ENCODE peak calls at places on chromosomes 4 and X, in eight cellular contexts. G is BE2C; X is CD4-positive, alpha-beta memory T cell; A is brain microvascular endothelial cell; N is breast epithelium; H is PC-9; E is cardiac muscle cell; W is mesendoderm. O is an unnamed sample.

GRCh38 chr4:147195386-147195785 is 249.7 kb upstream of the TTC29 start:
- DNase-seq in H (no peak), G (no peak), N (no peak), A (peak; percentile 33), X (no peak), W (no peak), E (no peak), O (no peak)

GRCh38 chr4:77734928-77735327 is 84.2 kb downstream of the CNOT6L start:
- DNase-seq in H (peak; percentile 4), E (peak; percentile 64), A (peak; percentile 77), X (peak; percentile 66), W (peak; percentile 54), G (no peak), N (no peak), O (peak; percentile 22)

GRCh38 chr4:73053974-73054480 is 15.5 kb downstream of the COX18 start:
- DNase-seq in A (peak; percentile 45), N (no peak), H (no peak), X (no peak), G (no peak), E (peak; percentile 12), W (no peak), O (no peak)

GRCh38 chrX:48785525-48786214 is 720 bp upstream of the GATA1 start:
- DNase-seq in A (no peak), W (no peak), N (no peak), X (no peak), H (no peak), G (no peak), E (no peak), O (peak; percentile 31)

GRCh38 chr4:173436149-173436579 is 37.2 kb upstream of the SCRG1 start:
- DNase-seq in N (no peak), E (peak; percentile 80), W (no peak), H (no peak), A (peak; percentile 48), X (no peak), G (no peak), O (no peak)

GRCh38 chrX:41419082-41419481 is 28.1 kb upstream of the NYX start:
- DNase-seq in G (no peak), E (no peak), A (no peak), H (no peak), X (no peak), W (no peak), N (no peak), O (no peak)

GRCh38 chr4:25440478-25441030 is 63.5 kb downstream of the ANAPC4 start:
- DNase-seq in E (peak; percentile 93), H (no peak), X (no peak), G (no peak), W (no peak), A (no peak), N (no peak), O (no peak)

GRCh38 chr4:108313546-108314339 is 145.0 kb upstream of the LEF1 start:
- DNase-seq in N (no peak), G (no peak), H (no peak), A (no peak), E (no peak), X (no peak), W (peak; percentile 85), O (no peak)

GRCh38 chrX:25006586-25007058 is 9.1 kb downstream of the ARX start:
- DNase-seq in X (no peak), N (no peak), A (no peak), H (no peak), W (no peak), G (no peak), E (no peak), O (peak; percentile 57)

GRCh38 chr4:23822181-23822580 is 67.7 kb downstream of the PPARGC1A start:
- DNase-seq in H (no peak), A (no peak), G (no peak), X (no peak), E (no peak), W (peak; percentile 78), N (no peak), O (no peak)

GRCh38 chr4:80407246-80407645 is 71.7 kb downstream of the CFAP299 start:
- DNase-seq in X (no peak), A (peak; percentile 40), H (no peak), W (no peak), E (peak; percentile 25), N (no peak), G (no peak), O (no peak)

GRCh38 chr4:175412161-175412560 is 399.9 kb downstream of the GPM6A start:
- DNase-seq in X (no peak), A (no peak), W (no peak), G (no peak), H (no peak), E (no peak), N (no peak), O (no peak)

GRCh38 chrX:72475338-72475737 is 97.3 kb downstream of the HDAC8 start:
- DNase-seq in G (no peak), H (peak; percentile 1), A (no peak), X (no peak), N (no peak), W (peak; percentile 76), E (no peak), O (peak; percentile 20)

GRCh38 chrX:40104649-40105015 is 6.9 kb upstream of the BCOR start:
- DNase-seq in G (peak; percentile 35), W (peak; percentile 35), H (no peak), X (no peak), N (no peak), E (peak; percentile 79), A (no peak), O (peak; percentile 78)

GRCh38 chr4:10416441-10416840 is 40.8 kb downstream of the ZNF518B start:
- DNase-seq in N (no peak), H (no peak), E (no peak), A (no peak), X (no peak), W (no peak), G (no peak), O (no peak)

GRCh38 chrX:47854474-47854873 is 17.8 kb downstream of the ZNF81 start:
- DNase-seq in H (no peak), N (no peak), A (peak; percentile 24), E (peak; percentile 50), W (peak; percentile 29), G (peak; percentile 31), X (no peak), O (no peak)

GRCh38 chr4:1556541-1557220 is 127.4 kb downstream of the FAM53A start:
- DNase-seq in G (no peak), A (no peak), N (no peak), E (no peak), X (no peak), W (no peak), H (no peak), O (peak; percentile 86)

GRCh38 chrX:135981662-135982061 is 3.6 kb upstream of the SLC9A6 start:
- DNase-seq in W (no peak), E (peak; percentile 18), G (no peak), H (no peak), A (no peak), X (no peak), N (no peak), O (no peak)

GRCh38 chr4:185729300-185729912 is 82.6 kb downstream of the SORBS2 start:
- DNase-seq in X (no peak), G (no peak), A (no peak), H (no peak), W (no peak), N (no peak), E (peak; percentile 68), O (no peak)

GRCh38 chr4:152310223-152310622 is 225.7 kb downstream of the FBXW7 start:
- DNase-seq in E (peak; percentile 6), A (peak; percentile 78), H (peak; percentile 74), X (no peak), W (peak; percentile 85), G (no peak), N (no peak), O (no peak)

GRCh38 chr4:20445933-20446723 is 194.4 kb downstream of the SLIT2 start:
- DNase-seq in G (no peak), A (no peak), E (peak; percentile 70), H (no peak), X (no peak), W (no peak), N (no peak), O (no peak)

GRCh38 chr4:4995103-4995761 is 24.0 kb downstream of the CYTL1 start:
- DNase-seq in W (peak; percentile 90), E (peak; percentile 73), N (peak; percentile 78), H (peak; percentile 40), X (no peak), G (peak; percentile 74), A (peak; percentile 44), O (peak; percentile 91)

GRCh38 chr4:8285976-8286718 is 16.6 kb downstream of the HTRA3 start:
- DNase-seq in E (no peak), N (no peak), X (no peak), W (no peak), H (no peak), G (no peak), A (no peak), O (no peak)

GRCh38 chrX:873016-873415 is 242.4 kb downstream of the SHOX start:
- DNase-seq in X (no peak), N (no peak), G (no peak), H (no peak), E (no peak), A (no peak), W (no peak), O (no peak)
- H3K4me3 ChIP-seq in X (no peak overlapping the region), N (no peak overlapping the region), G (no peak overlapping the region), H (no peak overlapping the region), E (no peak overlapping the region), A (no peak overlapping the region), W (no peak overlapping the region), O (no peak overlapping the region)

GRCh38 chrX:128051526-128051925 is 677 bp downstream of the ACTRT1 start:
- DNase-seq in H (no peak), G (no peak), W (no peak), N (no peak), A (no peak), E (no peak), X (no peak), O (no peak)
- H3K27me3 ChIP-seq in H (no peaks in the 10 kb centered on the region), G (no peaks in the 10 kb centered on the region), W (no peaks in the 10 kb centered on the region), N (no peaks in the 10 kb centered on the region), A (no peaks in the 10 kb centered on the region), E (no peaks in the 10 kb centered on the region), X (no peaks in the 10 kb centered on the region), O (no peaks in the 10 kb centered on the region)

GRCh38 chrX:103610282-103610681 is 2.5 kb downstream of the TCEAL3 start:
- DNase-seq in A (no peak), E (no peak), X (no peak), W (no peak), N (no peak), G (no peak), H (no peak), O (no peak)

GRCh38 chrX:103614999-103615398 is 7.2 kb downstream of the TCEAL3 start:
- DNase-seq in N (no peak), H (peak; percentile 52), A (no peak), E (no peak), X (no peak), W (no peak), G (no peak), O (no peak)

GRCh38 chrX:103615781-103616180 is 8.0 kb downstream of the TCEAL3 start:
- DNase-seq in G (no peak), X (no peak), N (no peak), E (no peak), W (no peak), A (no peak), H (no peak), O (no peak)

GRCh38 chrX:103616676-103617186 is 9.0 kb downstream of the TCEAL3 start:
- DNase-seq in H (no peak), G (no peak), A (no peak), X (no peak), E (no peak), W (peak; percentile 57), N (no peak), O (no peak)

GRCh38 chrX:103613362-103613761 is 5.6 kb downstream of the TCEAL3 start:
- DNase-seq in H (no peak), E (no peak), N (no peak), W (no peak), G (no peak), A (no peak), X (no peak), O (no peak)
- H3K36me3 ChIP-seq in H (peaks cover 4% of the 10 kb centered on the region), E (no peaks in the 10 kb centered on the region), N (no peaks in the 10 kb centered on the region), W (no peaks in the 10 kb centered on the region), G (no peaks in the 10 kb centered on the region), A (no peaks in the 10 kb centered on the region), X (no peaks in the 10 kb centered on the region), O (no peaks in the 10 kb centered on the region)

GRCh38 chr4:169348541-169348940 is 77.8 kb upstream of the SH3RF1 start:
- DNase-seq in A (no peak), G (no peak), N (no peak), W (no peak), H (no peak), E (no peak), X (no peak), O (no peak)
- H3K4me3 ChIP-seq in A (no peak overlapping the region), G (no peak overlapping the region), N (no peak overlapping the region), W (no peak overlapping the region), H (no peak overlapping the region), E (no peak overlapping the region), X (no peak overlapping the region), O (no peak overlapping the region)